ENCODE peak calls at places on chromosomes 6 and 20, in ten cellular contexts. P is IMR-90; C is CD8-positive, alpha-beta T cell; H is mucosa of descending colon; T is endodermal cell; Q is pancreas; O is A549; D is effector memory CD4-positive, alpha-beta T cell; W is iPS DF 6.9; M is left lung. B is an unnamed sample. For H3K4me1, the result is how much of the 10 kb centered on the place peaks cover.

GRCh38 chr6:134816780-134817179 is 133.1 kb downstream of the ALDH8A1 start:
- DNase-seq in D (no peak), Q (no peak), W (no peak), C (no peak), P (peak), O (no peak), T (no peak), H (no peak), M (no peak), B (no peak)

GRCh38 chr6:4668271-4669179 is 107.7 kb upstream of the CDYL start:
- DNase-seq in W (no peak), H (no peak), D (no peak), M (no peak), C (no peak), P (peak), T (peak), Q (no peak), O (no peak), B (no peak)

GRCh38 chr20:32918296-32918695 is 59.6 kb downstream of the EFCAB8 start:
- DNase-seq in T (peak), H (no peak), O (no peak), M (no peak), D (no peak), Q (no peak), W (no peak), P (no peak), C (no peak), B (no peak)

GRCh38 chr6:163249651-163250101 is 164.8 kb upstream of the QKI start:
- DNase-seq in P (no peak), C (no peak), H (peak), D (no peak), O (no peak), T (no peak), Q (no peak), M (no peak), W (no peak), B (no peak)

GRCh38 chr6:37244430-37245310 is 12.9 kb upstream of the TBC1D22B start:
- DNase-seq in C (no peak), O (peak), Q (peak), W (no peak), M (no peak), T (no peak), D (no peak), P (peak), H (peak), B (no peak)

GRCh38 chr20:2693286-2693995 is 861 bp downstream of the EBF4 start:
- DNase-seq in Q (peak), W (no peak), P (no peak), H (no peak), C (peak), D (peak), T (peak), O (peak), M (peak), B (no peak)

GRCh38 chr20:38446441-38447209 is 11.5 kb upstream of the SNHG17 start:
- DNase-seq in Q (peak), T (peak), C (peak), W (peak), H (peak), O (peak), P (peak), D (peak), M (peak), B (peak)

GRCh38 chr6:33960345-33961313 is 156.8 kb upstream of the MLN start:
- DNase-seq in Q (no peak), W (no peak), D (no peak), O (no peak), C (no peak), P (no peak), T (peak), H (no peak), M (no peak), B (no peak)

GRCh38 chr6:147633191-147633590 is 124.7 kb downstream of the SAMD5 start:
- DNase-seq in P (no peak), T (no peak), W (no peak), M (no peak), H (no peak), Q (no peak), D (no peak), C (no peak), O (no peak), B (no peak)

GRCh38 chr20:5947276-5947675 is 3.1 kb downstream of the TRMT6 start:
- DNase-seq in C (no peak), M (no peak), H (no peak), O (no peak), D (no peak), Q (no peak), T (no peak), P (no peak), W (no peak), B (no peak)

GRCh38 chr20:60115452-60115851 is 157.2 kb downstream of the CDH26 start:
- DNase-seq in H (no peak), T (no peak), W (no peak), M (no peak), O (no peak), C (no peak), Q (no peak), D (no peak), P (no peak), B (no peak)

GRCh38 chr6:109051301-109051700 is 43.3 kb downstream of the SESN1 start:
- DNase-seq in D (no peak), W (no peak), C (no peak), M (no peak), T (no peak), Q (no peak), P (peak), O (no peak), H (no peak), B (no peak)

DNA sequence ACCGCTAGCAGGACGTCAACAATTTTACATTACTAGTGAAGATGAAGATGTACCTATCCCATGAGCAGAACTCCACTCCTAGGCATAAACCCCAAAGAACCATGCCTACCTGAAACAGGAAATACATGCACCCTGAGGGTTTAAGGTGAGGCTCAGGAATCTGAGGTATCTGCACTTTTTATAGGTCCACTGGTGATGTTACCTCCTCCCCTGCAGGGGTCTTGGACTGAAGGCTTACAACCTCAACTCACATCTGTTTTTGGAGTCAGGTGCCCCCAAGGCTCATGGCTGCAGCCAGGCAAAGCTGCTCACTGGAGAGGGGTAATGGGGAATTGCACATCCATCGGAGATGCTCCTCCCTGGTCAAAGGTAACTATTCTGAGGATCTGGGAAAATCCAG is 132.5 kb upstream of the TRAF3IP2 start:
- DNase-seq in W (no peak), Q (no peak), D (no peak), T (peak), M (no peak), O (no peak), P (no peak), H (no peak), C (no peak), B (no peak)
- H3K4me1 ChIP-seq in W (under half), Q (under half), D (under half), T (under half), M (under half), O (under half), P (under half), H (under half), C (half or more), B (under half)

DNA sequence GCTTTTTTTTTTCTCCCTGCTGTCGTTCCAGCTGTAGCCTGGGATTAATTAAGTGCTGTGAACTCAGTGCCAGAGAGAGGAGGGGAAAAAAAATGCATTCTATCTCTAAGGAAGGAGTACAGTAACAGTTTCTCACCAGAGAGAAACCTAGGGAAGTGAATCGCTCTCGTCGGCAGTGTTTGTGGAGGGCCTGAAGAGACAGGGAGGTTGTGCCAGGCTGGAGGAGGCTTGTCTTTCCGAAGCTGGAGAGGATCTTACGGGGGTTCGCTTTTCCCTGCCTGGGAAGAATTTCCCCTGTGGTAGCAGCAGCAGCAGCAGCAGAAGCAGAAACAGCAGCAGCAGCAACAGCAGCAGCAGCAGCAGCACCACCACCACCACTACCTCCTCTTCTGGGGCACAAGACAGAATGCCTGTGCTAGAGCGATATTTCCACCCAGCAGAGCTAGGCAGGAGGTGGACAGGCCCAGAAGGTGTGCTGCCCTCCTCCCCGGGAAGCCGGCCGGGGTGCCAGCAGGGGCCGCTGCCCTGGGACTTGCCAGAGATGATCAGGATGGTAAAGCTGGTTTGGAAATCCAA is 186.5 kb downstream of the PDE7B start:
- DNase-seq in D (no peak), W (no peak), H (no peak), P (peak), T (peak), M (peak), O (no peak), Q (no peak), C (no peak), B (no peak)
- H3K4me3 ChIP-seq in D (no peak), W (no peak), H (no peak), P (peak), T (no peak), M (peak), O (no peak), Q (peak), C (no peak), B (peak)

GRCh38 chr6:31733734-31734133 is 2.6 kb downstream of the CLIC1 start:
- DNase-seq in H (no peak), P (no peak), W (no peak), M (no peak), D (no peak), O (no peak), Q (no peak), C (no peak), T (no peak), B (no peak)

GRCh38 chr6:31734247-31734702 is 2.1 kb downstream of the CLIC1 start:
- DNase-seq in W (no peak), O (no peak), P (no peak), T (no peak), Q (no peak), H (no peak), C (no peak), M (no peak), D (no peak), B (no peak)

GRCh38 chr6:31730631-31731086 is 1.6 kb upstream of the DDAH2 start:
- DNase-seq in M (no peak), W (no peak), C (no peak), O (no peak), T (peak), D (no peak), H (no peak), Q (no peak), P (no peak), B (no peak)

GRCh38 chr6:31729979-31730630 is 1.0 kb upstream of the DDAH2 start:
- DNase-seq in O (peak), P (peak), M (peak), H (peak), D (peak), C (peak), T (peak), Q (peak), W (no peak), B (no peak)

GRCh38 chr6:31732029-31732428 is 2.9 kb upstream of the DDAH2 start:
- DNase-seq in P (no peak), C (no peak), Q (no peak), M (no peak), T (no peak), H (no peak), D (no peak), O (no peak), W (no peak), B (no peak)
- H3K4me1 ChIP-seq in P (under half), C (under half), Q (under half), M (half or more), T (under half), H (under half), D (under half), O (under half), W (under half), B (under half)

GRCh38 chr6:124964084-124964763 is 2.0 kb downstream of the RNF217 start:
- DNase-seq in T (no peak), W (no peak), Q (no peak), M (no peak), O (peak), P (peak), D (no peak), H (peak), C (no peak), B (no peak)

GRCh38 chr6:124962617-124963415 is 579 bp downstream of the RNF217 start:
- DNase-seq in C (no peak), W (no peak), H (peak), D (no peak), T (peak), P (peak), Q (peak), O (peak), M (peak), B (no peak)

GRCh38 chr6:124963416-124964083 is 1.3 kb downstream of the RNF217 start:
- DNase-seq in D (no peak), H (no peak), M (no peak), W (no peak), O (peak), T (no peak), C (no peak), P (peak), Q (no peak), B (no peak)

GRCh38 chr6:124967444-124967843 is 5.2 kb downstream of the RNF217 start:
- DNase-seq in P (peak), T (no peak), H (no peak), C (no peak), D (no peak), O (no peak), M (no peak), W (no peak), Q (no peak), B (no peak)

DNA sequence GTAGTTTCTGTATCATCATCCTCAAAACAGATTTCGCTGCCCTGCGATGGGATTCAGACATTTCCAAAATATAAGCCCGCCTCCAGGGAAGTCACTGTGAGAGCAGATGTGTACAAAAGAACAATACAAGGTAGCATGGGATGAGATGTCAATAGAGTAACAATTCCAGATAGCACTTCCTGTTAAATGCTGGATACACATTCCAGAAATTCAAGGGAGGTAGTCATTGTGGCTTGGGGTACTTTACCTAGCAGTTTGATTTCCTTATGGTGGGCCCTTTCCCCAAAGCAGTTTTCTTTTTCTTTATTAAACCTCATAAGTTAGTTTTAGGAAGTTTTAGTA is 2.5 kb downstream of the RNF217 start:
- DNase-seq in H (no peak), Q (no peak), T (no peak), O (no peak), P (no peak), W (no peak), M (no peak), C (no peak), D (no peak), B (no peak)
- H3K4me3 ChIP-seq in H (no peak), Q (no peak), T (peak), O (peak), P (peak), W (no peak), M (peak), C (no peak), D (no peak), B (peak)

GRCh38 chr6:24951831-24952299 is 16.1 kb upstream of the RIPOR2 start:
- DNase-seq in P (no peak), O (no peak), H (peak), C (no peak), M (no peak), W (no peak), D (peak), Q (no peak), T (no peak), B (peak)
- H3K4me1 ChIP-seq in P (under half), O (under half), H (under half), C (half or more), M (under half), W (under half), D (half or more), Q (under half), T (under half), B (under half)

DNA sequence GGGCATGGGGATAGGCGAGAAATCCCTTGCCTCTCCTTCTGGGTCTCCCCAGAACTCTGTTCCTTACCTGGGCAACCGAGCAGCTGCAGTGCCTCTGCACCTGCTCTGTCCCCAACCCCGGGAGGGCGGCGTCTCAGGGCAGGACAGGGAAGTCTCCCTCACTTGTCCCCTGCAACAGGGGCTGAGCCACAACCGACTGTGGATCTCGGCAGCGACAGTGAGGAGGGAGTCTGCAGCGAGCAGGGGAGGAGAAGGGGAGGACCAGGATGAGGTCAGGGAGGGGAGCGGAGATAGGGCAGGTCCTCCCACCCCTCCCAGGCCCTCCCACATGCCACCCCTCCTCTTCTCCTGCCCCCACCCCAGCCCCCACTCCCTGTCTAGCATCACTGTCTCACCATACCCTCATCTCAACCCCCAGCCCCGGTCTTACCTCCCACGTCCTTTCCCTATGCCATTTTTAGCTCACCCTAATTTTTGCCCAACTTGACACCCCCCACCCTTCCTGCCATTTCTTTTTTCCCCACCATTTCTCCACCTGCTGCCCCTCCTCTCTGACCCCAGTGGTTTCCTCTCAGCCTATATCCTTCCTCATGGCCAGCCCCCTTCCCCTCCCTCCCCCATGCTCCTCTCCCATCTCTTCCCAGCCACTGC is at the start of gene TNXB:
- DNase-seq in M (no peak), C (no peak), P (no peak), H (no peak), W (no peak), T (no peak), O (no peak), Q (peak), D (no peak), B (no peak)
- H3K4me3 ChIP-seq in M (peak), C (no peak), P (no peak), H (no peak), W (no peak), T (no peak), O (no peak), Q (peak), D (no peak), B (peak)

DNA sequence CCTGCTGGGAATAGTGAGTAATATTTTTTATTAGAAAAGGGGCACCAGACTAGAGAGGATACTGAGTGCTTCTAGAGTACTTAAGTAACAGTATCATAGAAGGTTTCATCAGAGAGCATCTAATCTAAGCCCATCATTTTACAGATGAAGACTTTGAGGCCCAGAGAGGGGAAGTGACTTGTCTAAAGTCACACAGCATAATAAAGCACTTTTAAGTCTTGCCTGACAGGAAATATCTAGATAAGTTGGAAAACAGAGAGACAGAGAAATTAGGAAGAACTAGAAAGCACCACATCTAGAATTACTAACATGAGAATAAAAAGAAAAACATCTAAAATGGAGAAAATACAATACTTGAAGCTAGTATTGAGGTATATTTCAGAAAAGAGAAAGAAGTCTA is 6.0 kb downstream of the HLA-DMA start:
- DNase-seq in M (no peak), P (no peak), D (no peak), W (no peak), O (no peak), C (no peak), T (no peak), Q (no peak), H (no peak), B (no peak)
- H3K4me1 ChIP-seq in M (half or more), P (under half), D (under half), W (under half), O (under half), C (under half), T (under half), Q (under half), H (under half), B (under half)